ENCODE peak calls at places on chromosomes 16 and 17, in four cellular contexts. One of them, this sample, is unnamed. For H3K4me1, the result is how much of the 10 kb centered on the place peaks cover.

GRCh38 chr17:42407289-42407836 is 15.7 kb downstream of the CAVIN1 start:
- DNase-seq in body of pancreas: peak
- DNase-seq in neural progenitor cell: peak
- DNase-seq in CD8-positive, alpha-beta T cell: peak
- DNase-seq in this sample: peak

GRCh38 chr17:4565209-4566141 is 5.1 kb upstream of the GGT6 start:
- DNase-seq in body of pancreas: peak
- DNase-seq in neural progenitor cell: peak
- DNase-seq in CD8-positive, alpha-beta T cell: peak
- DNase-seq in this sample: peak

GRCh38 chr16:12675852-12676251 is 127.8 kb downstream of the CPPED1 start:
- DNase-seq in body of pancreas: no peak
- DNase-seq in neural progenitor cell: no peak
- DNase-seq in CD8-positive, alpha-beta T cell: no peak
- DNase-seq in this sample: no peak

GRCh38 chr17:3545151-3545550 is 12.5 kb downstream of the TRPV3 start:
- DNase-seq in body of pancreas: no peak
- DNase-seq in neural progenitor cell: no peak
- DNase-seq in CD8-positive, alpha-beta T cell: no peak
- DNase-seq in this sample: no peak

GRCh38 chr17:3963214-3964201 is 729 bp downstream of the ATP2A3 start:
- DNase-seq in body of pancreas: peak
- DNase-seq in neural progenitor cell: peak
- DNase-seq in CD8-positive, alpha-beta T cell: peak
- DNase-seq in this sample: no peak

GRCh38 chr17:27414271-27414670 is 42.0 kb upstream of the KSR1 start:
- DNase-seq in body of pancreas: no peak
- DNase-seq in neural progenitor cell: no peak
- DNase-seq in CD8-positive, alpha-beta T cell: no peak
- DNase-seq in this sample: no peak

GRCh38 chr17:11487469-11487868 is 110.8 kb upstream of the DNAH9 start:
- DNase-seq in body of pancreas: no peak
- DNase-seq in neural progenitor cell: peak
- DNase-seq in CD8-positive, alpha-beta T cell: no peak
- DNase-seq in this sample: no peak

GRCh38 chr17:43547659-43548256 is 1.6 kb upstream of the ETV4 start:
- DNase-seq in body of pancreas: no peak
- DNase-seq in neural progenitor cell: no peak
- DNase-seq in CD8-positive, alpha-beta T cell: no peak
- DNase-seq in this sample: no peak

GRCh38 chr16:30760160-30760559 is 1.7 kb downstream of the CFAP119 start:
- DNase-seq in body of pancreas: no peak
- DNase-seq in neural progenitor cell: no peak
- DNase-seq in CD8-positive, alpha-beta T cell: no peak
- DNase-seq in this sample: no peak

GRCh38 chr16:9309844-9310243 is 218.4 kb downstream of the HAPSTR1 start:
- DNase-seq in body of pancreas: no peak
- DNase-seq in neural progenitor cell: no peak
- DNase-seq in CD8-positive, alpha-beta T cell: no peak
- DNase-seq in this sample: no peak

GRCh38 chr16:54283735-54284318 is 2.8 kb downstream of the IRX3 start:
- DNase-seq in body of pancreas: no peak
- DNase-seq in neural progenitor cell: peak
- DNase-seq in CD8-positive, alpha-beta T cell: no peak
- DNase-seq in this sample: no peak

GRCh38 chr17:49217651-49218413 is 7.3 kb downstream of the ABI3 start:
- DNase-seq in body of pancreas: peak
- DNase-seq in neural progenitor cell: no peak
- DNase-seq in CD8-positive, alpha-beta T cell: peak
- DNase-seq in this sample: peak

GRCh38 chr17:39793473-39793872 is 55.7 kb downstream of the GRB7 start:
- DNase-seq in body of pancreas: no peak
- DNase-seq in neural progenitor cell: no peak
- DNase-seq in CD8-positive, alpha-beta T cell: no peak
- DNase-seq in this sample: no peak

GRCh38 chr17:72501404-72502110 is 380.7 kb downstream of the SOX9 start:
- DNase-seq in body of pancreas: peak
- DNase-seq in neural progenitor cell: no peak
- DNase-seq in CD8-positive, alpha-beta T cell: no peak
- DNase-seq in this sample: peak

GRCh38 chr17:48011405-48012150 is 26.0 kb downstream of the COPZ2 start:
- DNase-seq in body of pancreas: peak
- DNase-seq in neural progenitor cell: peak
- DNase-seq in CD8-positive, alpha-beta T cell: peak
- DNase-seq in this sample: no peak

GRCh38 chr16:17379121-17379571 is 91.6 kb downstream of the XYLT1 start:
- DNase-seq in body of pancreas: no peak
- DNase-seq in neural progenitor cell: no peak
- DNase-seq in CD8-positive, alpha-beta T cell: no peak
- DNase-seq in this sample: no peak

GRCh38 chr17:17795296-17795695 is 41.5 kb downstream of the SREBF1 start:
- DNase-seq in body of pancreas: no peak
- DNase-seq in neural progenitor cell: no peak
- DNase-seq in CD8-positive, alpha-beta T cell: no peak
- DNase-seq in this sample: no peak

DNA sequence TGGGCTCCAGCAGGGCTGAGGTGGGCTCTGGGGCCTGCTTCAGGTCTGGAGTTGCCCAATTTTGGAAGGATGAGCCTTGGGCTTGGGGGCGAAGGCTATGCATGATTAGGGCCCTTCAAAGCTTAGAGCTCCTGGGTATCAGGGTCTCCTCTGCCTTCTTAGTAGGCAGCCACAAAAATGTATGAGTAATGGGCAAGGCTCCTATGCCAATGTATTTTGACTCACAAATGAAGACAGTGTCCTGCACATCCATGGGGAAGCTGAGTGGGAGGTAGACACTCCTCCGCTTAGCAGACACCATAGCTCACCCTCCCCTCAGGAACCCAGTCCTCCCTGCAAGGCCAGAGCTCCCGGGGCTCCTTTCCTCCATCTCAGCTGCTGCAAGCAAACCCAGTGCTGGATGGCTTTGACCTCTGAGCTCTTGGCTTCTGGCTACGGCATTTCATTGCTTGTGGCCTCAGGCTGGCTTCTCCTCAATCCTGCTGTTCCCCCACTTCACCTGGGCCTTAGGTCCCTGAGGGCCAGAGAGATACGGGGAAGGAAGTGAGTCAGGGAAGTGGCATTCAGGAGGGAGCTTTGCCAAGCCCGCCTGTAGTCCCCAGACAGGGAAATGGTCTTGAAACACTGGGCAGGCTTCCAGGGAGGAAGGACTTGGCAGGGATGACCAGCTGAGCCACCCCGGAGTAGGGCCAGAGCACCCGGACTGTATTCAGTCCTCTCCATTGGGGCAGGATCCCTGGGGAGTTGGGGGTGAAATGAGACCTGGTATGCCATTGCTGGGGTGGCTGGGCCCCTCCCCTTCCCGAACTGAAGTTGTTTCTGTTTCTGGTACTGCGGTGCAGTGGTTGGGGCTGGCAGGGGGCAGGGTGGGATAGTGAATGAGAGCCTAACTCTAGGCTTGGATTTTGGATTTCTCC is 4.4 kb downstream of the ABCC3 start:
- DNase-seq in body of pancreas: peak
- DNase-seq in neural progenitor cell: no peak
- DNase-seq in CD8-positive, alpha-beta T cell: no peak
- DNase-seq in this sample: peak
- H3K4me1 ChIP-seq in body of pancreas: half or more
- H3K4me1 ChIP-seq in neural progenitor cell: under half
- H3K4me1 ChIP-seq in CD8-positive, alpha-beta T cell: under half
- H3K4me1 ChIP-seq in this sample: under half

GRCh38 chr17:2391597-2392251 is 9.1 kb downstream of the MNT start:
- DNase-seq in body of pancreas: no peak
- DNase-seq in neural progenitor cell: no peak
- DNase-seq in CD8-positive, alpha-beta T cell: peak
- DNase-seq in this sample: no peak

GRCh38 chr17:2392252-2393183 is 8.3 kb downstream of the MNT start:
- DNase-seq in body of pancreas: peak
- DNase-seq in neural progenitor cell: peak
- DNase-seq in CD8-positive, alpha-beta T cell: peak
- DNase-seq in this sample: peak

GRCh38 chr17:2393954-2394749 is 6.7 kb downstream of the MNT start:
- DNase-seq in body of pancreas: no peak
- DNase-seq in neural progenitor cell: peak
- DNase-seq in CD8-positive, alpha-beta T cell: peak
- DNase-seq in this sample: no peak

GRCh38 chr17:2394775-2395191 is 6.1 kb downstream of the MNT start:
- DNase-seq in body of pancreas: no peak
- DNase-seq in neural progenitor cell: no peak
- DNase-seq in CD8-positive, alpha-beta T cell: peak
- DNase-seq in this sample: no peak

GRCh38 chr17:2393184-2393953 is 7.5 kb downstream of the MNT start:
- DNase-seq in body of pancreas: peak
- DNase-seq in neural progenitor cell: peak
- DNase-seq in CD8-positive, alpha-beta T cell: peak
- DNase-seq in this sample: peak
- H3K4me1 ChIP-seq in body of pancreas: half or more
- H3K4me1 ChIP-seq in neural progenitor cell: under half
- H3K4me1 ChIP-seq in CD8-positive, alpha-beta T cell: half or more
- H3K4me1 ChIP-seq in this sample: under half

DNA sequence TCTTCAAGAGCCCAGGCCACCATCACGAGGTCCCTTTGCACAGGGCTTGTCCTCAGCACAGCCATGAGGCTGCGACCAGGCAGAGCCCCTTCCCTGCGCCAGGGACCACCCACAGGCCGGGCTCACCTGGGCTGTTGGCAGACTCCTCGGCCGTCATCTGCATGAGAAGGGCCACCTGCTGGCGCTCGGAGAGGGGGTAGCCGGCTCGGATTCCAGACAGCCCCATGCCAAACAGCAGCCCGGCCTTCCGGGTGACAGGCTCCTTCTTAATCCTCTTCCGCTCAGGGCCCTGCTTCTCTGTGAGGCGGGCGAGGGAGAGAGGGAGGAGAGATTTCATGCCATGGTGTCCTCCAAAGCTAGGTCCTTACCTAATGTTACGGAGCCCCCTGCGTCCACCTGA is 73.4 kb downstream of the ZNF778 start:
- DNase-seq in body of pancreas: no peak
- DNase-seq in neural progenitor cell: peak
- DNase-seq in CD8-positive, alpha-beta T cell: no peak
- DNase-seq in this sample: no peak
- H3K4me1 ChIP-seq in body of pancreas: under half
- H3K4me1 ChIP-seq in neural progenitor cell: under half
- H3K4me1 ChIP-seq in CD8-positive, alpha-beta T cell: under half
- H3K4me1 ChIP-seq in this sample: under half

DNA sequence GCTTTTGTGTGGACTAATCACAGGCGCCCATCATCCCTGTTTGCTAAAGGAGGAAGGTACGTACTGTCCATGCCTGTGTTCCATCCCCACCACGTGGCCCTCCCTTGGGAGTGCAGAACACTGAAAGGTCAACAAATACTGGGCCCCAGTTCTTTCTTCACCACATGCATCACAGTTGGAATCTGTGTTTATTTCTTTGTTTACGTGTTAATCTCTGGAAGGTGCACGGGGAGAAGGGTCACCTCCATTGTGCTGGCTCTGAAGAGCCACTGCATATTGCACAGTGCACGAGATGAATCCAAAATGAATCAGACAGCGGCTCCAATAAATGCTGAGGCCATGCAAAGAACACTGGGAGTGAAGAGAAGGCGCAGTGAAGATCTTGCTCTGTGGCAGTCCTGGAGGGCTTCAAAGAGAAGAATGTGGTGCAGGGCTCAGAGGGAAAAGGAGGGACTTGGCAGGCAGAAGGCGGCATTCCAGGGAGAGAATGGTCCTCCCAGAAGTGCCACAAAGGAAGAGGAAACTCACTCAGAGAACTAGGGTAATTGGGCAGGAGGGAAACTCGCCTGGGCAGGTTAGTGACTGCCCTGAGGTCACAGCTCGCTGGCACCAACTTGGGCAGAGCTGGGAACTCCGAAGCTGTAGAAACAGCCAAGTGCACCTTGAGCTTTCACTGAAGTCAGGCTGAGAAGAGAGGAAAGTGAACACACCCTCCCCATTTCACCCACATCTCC is 3.7 kb downstream of the RPH3AL start:
- DNase-seq in body of pancreas: peak
- DNase-seq in neural progenitor cell: peak
- DNase-seq in CD8-positive, alpha-beta T cell: no peak
- DNase-seq in this sample: peak
- H3K4me1 ChIP-seq in body of pancreas: half or more
- H3K4me1 ChIP-seq in neural progenitor cell: under half
- H3K4me1 ChIP-seq in CD8-positive, alpha-beta T cell: under half
- H3K4me1 ChIP-seq in this sample: under half

DNA sequence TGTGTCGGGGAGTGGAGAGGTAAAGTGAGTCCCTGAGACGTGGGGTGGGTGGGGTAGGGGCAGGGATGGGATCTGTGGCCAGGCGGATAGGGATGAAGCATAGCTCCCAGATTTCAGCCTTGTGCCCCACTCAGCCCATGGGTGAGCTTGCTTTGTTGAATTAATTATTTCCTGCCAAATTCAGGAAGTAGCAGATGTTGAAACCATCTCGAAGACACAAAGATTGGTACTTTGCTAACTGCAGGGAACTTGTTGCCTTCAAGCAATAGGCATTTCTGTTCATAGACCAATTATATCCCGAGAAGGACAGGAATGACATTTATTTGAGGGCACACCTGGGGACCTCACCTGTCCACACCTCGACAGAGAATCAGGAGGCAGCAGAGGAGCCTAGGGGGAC is 11.0 kb upstream of the C16orf74 start:
- DNase-seq in body of pancreas: no peak
- DNase-seq in neural progenitor cell: no peak
- DNase-seq in CD8-positive, alpha-beta T cell: no peak
- DNase-seq in this sample: no peak
- H3K4me1 ChIP-seq in body of pancreas: under half
- H3K4me1 ChIP-seq in neural progenitor cell: under half
- H3K4me1 ChIP-seq in CD8-positive, alpha-beta T cell: under half
- H3K4me1 ChIP-seq in this sample: under half

GRCh38 chr16:56984639-56985038 is 4.7 kb upstream of the NLRC5 start:
- DNase-seq in body of pancreas: no peak
- DNase-seq in neural progenitor cell: no peak
- DNase-seq in CD8-positive, alpha-beta T cell: no peak
- DNase-seq in this sample: no peak

GRCh38 chr16:56985962-56986360 is 3.4 kb upstream of the NLRC5 start:
- DNase-seq in body of pancreas: no peak
- DNase-seq in neural progenitor cell: no peak
- DNase-seq in CD8-positive, alpha-beta T cell: no peak
- DNase-seq in this sample: no peak

GRCh38 chr16:56985288-56985961 is 3.9 kb upstream of the NLRC5 start:
- DNase-seq in body of pancreas: peak
- DNase-seq in neural progenitor cell: no peak
- DNase-seq in CD8-positive, alpha-beta T cell: no peak
- DNase-seq in this sample: peak

GRCh38 chr16:56987692-56988091 is 1.7 kb upstream of the NLRC5 start:
- DNase-seq in body of pancreas: no peak
- DNase-seq in neural progenitor cell: no peak
- DNase-seq in CD8-positive, alpha-beta T cell: no peak
- DNase-seq in this sample: no peak

DNA sequence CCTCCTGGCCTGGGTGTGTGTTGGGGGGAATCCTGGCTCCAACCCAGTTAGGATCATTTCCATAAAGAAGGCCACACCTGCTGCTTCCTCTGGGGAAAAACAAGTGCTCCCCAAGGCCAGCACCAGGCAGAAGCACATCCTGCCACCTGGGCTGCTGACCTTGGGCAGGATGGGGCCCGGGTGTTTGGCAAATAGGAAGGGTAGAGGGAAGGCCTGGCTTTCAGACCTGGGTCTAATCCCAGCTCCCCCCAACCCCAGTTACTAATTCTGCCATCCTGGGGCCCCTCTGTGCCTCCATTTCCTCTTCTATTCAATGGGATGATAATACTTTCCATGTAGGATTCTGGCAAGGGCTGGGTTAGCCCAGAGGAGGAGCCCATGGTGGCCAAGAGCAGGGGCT is 3.0 kb upstream of the NLRC5 start:
- DNase-seq in body of pancreas: no peak
- DNase-seq in neural progenitor cell: no peak
- DNase-seq in CD8-positive, alpha-beta T cell: no peak
- DNase-seq in this sample: no peak
- H3K4me1 ChIP-seq in body of pancreas: under half
- H3K4me1 ChIP-seq in neural progenitor cell: under half
- H3K4me1 ChIP-seq in CD8-positive, alpha-beta T cell: half or more
- H3K4me1 ChIP-seq in this sample: under half

GRCh38 chr17:78268191-78268874 is 36.9 kb downstream of the TMEM235 start:
- DNase-seq in body of pancreas: no peak
- DNase-seq in neural progenitor cell: no peak
- DNase-seq in CD8-positive, alpha-beta T cell: no peak
- DNase-seq in this sample: no peak
- H3K4me1 ChIP-seq in body of pancreas: under half
- H3K4me1 ChIP-seq in neural progenitor cell: under half
- H3K4me1 ChIP-seq in CD8-positive, alpha-beta T cell: under half
- H3K4me1 ChIP-seq in this sample: under half

This sample was measured in lung.